ENCODE peak calls at places on chromosome 6, in eight cellular contexts. N is mammary epithelial cell; K is HEK293T; B is choroid plexus epithelial cell; E is 8988T; D is right cardiac atrium; C is activated CD8-positive, alpha-beta memory T cell treated with anti-CD3 and anti-CD28 coated beads, Interleukin-2, amount 50 U/mL, for 4 hours; P is heart left ventricle. A is an unnamed sample.

GRCh38 chr6:4055420-4056041 is 23.4 kb downstream of the FAM217A start:
- DNase-seq in N (peak; percentile 73), K (peak; percentile 22), B (peak; percentile 91), E (no peak), D (no peak), C (no peak), P (no peak), A (peak; percentile 4)

GRCh38 chr6:168658059-168658458 is 217.1 kb downstream of the SMOC2 start:
- DNase-seq in N (no peak), K (no peak), B (no peak), E (no peak), D (no peak), C (no peak), P (no peak), A (no peak)

GRCh38 chr6:127073222-127073621 is 45.2 kb upstream of the RSPO3 start:
- DNase-seq in N (no peak), K (no peak), B (no peak), E (no peak), D (no peak), C (no peak), P (no peak), A (no peak)

GRCh38 chr6:35962779-35963570 is 42.1 kb upstream of the SRPK1 start:
- DNase-seq in N (no peak), K (no peak), B (no peak), E (no peak), D (no peak), C (no peak), P (no peak), A (no peak)

GRCh38 chr6:113995632-113996031 is 24.7 kb upstream of the HDAC2 start:
- DNase-seq in N (peak; percentile 78), K (peak; percentile 42), B (peak; percentile 96), E (peak; percentile 20), D (peak; percentile 54), C (no peak), P (peak; percentile 79), A (no peak)

GRCh38 chr6:115896538-115897129 is 164.1 kb downstream of the FRK start:
- DNase-seq in N (peak; percentile 19), K (peak; percentile 56), B (peak; percentile 57), E (no peak), D (no peak), C (no peak), P (no peak), A (no peak)

GRCh38 chr6:72580281-72580940 is 41.5 kb upstream of the KCNQ5 start:
- DNase-seq in N (peak; percentile 67), K (peak; percentile 34), B (peak; percentile 86), E (peak; percentile 7), D (no peak), C (no peak), P (no peak), A (peak; percentile 16)

GRCh38 chr6:163679753-163680152 is 265.2 kb downstream of the QKI start:
- DNase-seq in N (no peak), K (no peak), B (peak; percentile 50), E (no peak), D (no peak), C (no peak), P (no peak), A (no peak)

GRCh38 chr6:9204171-9204570 is 768.8 kb upstream of the SLC35B3 start:
- DNase-seq in N (peak; percentile 75), K (no peak), B (peak; percentile 78), E (no peak), D (no peak), C (no peak), P (no peak), A (no peak)

GRCh38 chr6:35213824-35214756 is at the start of gene SCUBE3:
- DNase-seq in N (peak; percentile 36), K (peak; percentile 69), B (peak; percentile 44), E (peak; percentile 91), D (peak; percentile 67), C (no peak), P (peak; percentile 39), A (no peak)

GRCh38 chr6:161019324-161019839 is 27.8 kb downstream of the MAP3K4 start:
- DNase-seq in N (no peak), K (no peak), B (no peak), E (no peak), D (no peak), C (no peak), P (no peak), A (no peak)

GRCh38 chr6:72824833-72825232 is 203.0 kb downstream of the KCNQ5 start:
- DNase-seq in N (no peak), K (no peak), B (no peak), E (no peak), D (no peak), C (no peak), P (no peak), A (no peak)